ENCODE peak calls at places on chromosomes 6 and 20, in nine cellular contexts. W is right atrium auricular region; J is HFFc6; L is central memory CD4-positive, alpha-beta T cell; T is RPMI8226; Y is NCI-H2107; A is endodermal cell; D is psoas muscle; G is iris pigment epithelial cell. H is an unnamed sample.

GRCh38 chr6:148547110-148547509 is 199.7 kb upstream of the UST start:
- DNase-seq in W (no peak), J (no peak), L (no peak), T (no peak), Y (no peak), A (no peak), D (no peak), G (no peak), H (no peak)

GRCh38 chr6:135088818-135089809 is 34.5 kb upstream of the HBS1L start:
- DNase-seq in W (no peak), J (peak; percentile 33), L (peak; percentile 34), T (peak; percentile 3), Y (peak; percentile 19), A (no peak), D (no peak), G (peak; percentile 92), H (no peak)

GRCh38 chr6:124131259-124131658 is 327.6 kb downstream of the NKAIN2 start:
- DNase-seq in W (no peak), J (no peak), L (no peak), T (no peak), Y (no peak), A (no peak), D (no peak), G (peak; percentile 85), H (no peak)

GRCh38 chr6:22424196-22424595 is 127.4 kb upstream of the PRL start:
- DNase-seq in W (no peak), J (no peak), L (no peak), T (no peak), Y (no peak), A (no peak), D (no peak), G (no peak), H (no peak)

GRCh38 chr6:109696355-109696754 is 5.3 kb downstream of the FIG4 start:
- DNase-seq in W (no peak), J (no peak), L (no peak), T (no peak), Y (no peak), A (no peak), D (no peak), G (no peak), H (no peak)

GRCh38 chr6:36386495-36387439 is 702 bp downstream of the ETV7 start:
- DNase-seq in W (no peak), J (peak; percentile 8), L (peak; percentile 17), T (peak; percentile 22), Y (no peak), A (peak; percentile 83), D (no peak), G (peak; percentile 59), H (no peak)

GRCh38 chr6:118663993-118664985 is 12.9 kb upstream of the CEP85L start:
- DNase-seq in W (no peak), J (no peak), L (no peak), T (no peak), Y (no peak), A (no peak), D (no peak), G (no peak), H (no peak)

GRCh38 chr6:7803219-7803618 is 77.3 kb downstream of the BMP6 start:
- DNase-seq in W (no peak), J (no peak), L (no peak), T (no peak), Y (no peak), A (no peak), D (no peak), G (no peak), H (no peak)

GRCh38 chr20:57627972-57628650 is 7.9 kb upstream of the ZBP1 start:
- DNase-seq in W (peak; percentile 60), J (peak; percentile 13), L (peak; percentile 68), T (peak; percentile 63), Y (no peak), A (no peak), D (no peak), G (peak; percentile 77), H (no peak)

GRCh38 chr6:29071831-29072723 is 15.0 kb downstream of the OR2B3 start:
- DNase-seq in W (no peak), J (peak; percentile 0), L (no peak), T (peak; percentile 61), Y (no peak), A (peak; percentile 85), D (no peak), G (peak; percentile 41), H (no peak)

GRCh38 chr6:148304976-148305375 is 37.7 kb upstream of the SASH1 start:
- DNase-seq in W (no peak), J (peak; percentile 79), L (no peak), T (no peak), Y (no peak), A (no peak), D (no peak), G (peak; percentile 77), H (no peak)

GRCh38 chr6:16711551-16712249 is 49.6 kb downstream of the ATXN1 start:
- DNase-seq in W (no peak), J (no peak), L (peak; percentile 50), T (no peak), Y (no peak), A (no peak), D (no peak), G (no peak), H (no peak)

GRCh38 chr6:31797607-31798006 is 2.1 kb upstream of the VARS1 start:
- DNase-seq in W (no peak), J (no peak), L (peak; percentile 23), T (no peak), Y (no peak), A (no peak), D (no peak), G (no peak), H (no peak)

GRCh38 chr6:64505312-64505711 is 869.7 kb downstream of the PHF3 start:
- DNase-seq in W (no peak), J (no peak), L (no peak), T (peak; percentile 54), Y (no peak), A (peak; percentile 88), D (no peak), G (no peak), H (no peak)

GRCh38 chr6:157150076-157150475 is 173.2 kb downstream of the TMEM242 start:
- DNase-seq in W (no peak), J (no peak), L (no peak), T (no peak), Y (no peak), A (no peak), D (no peak), G (peak; percentile 90), H (no peak)

GRCh38 chr6:134589512-134589911 is 271.6 kb upstream of the SGK1 start:
- DNase-seq in W (no peak), J (peak; percentile 99), L (no peak), T (no peak), Y (no peak), A (peak; percentile 67), D (no peak), G (peak; percentile 99), H (no peak)

GRCh38 chr20:53163486-53163885 is 191.3 kb downstream of the TSHZ2 start:
- DNase-seq in W (peak; percentile 61), J (no peak), L (no peak), T (no peak), Y (no peak), A (no peak), D (peak; percentile 34), G (peak; percentile 18), H (no peak)

GRCh38 chr6:75830959-75831885 is 82.2 kb downstream of the MYO6 start:
- DNase-seq in W (no peak), J (peak; percentile 13), L (no peak), T (no peak), Y (no peak), A (no peak), D (no peak), G (peak; percentile 56), H (no peak)

GRCh38 chr6:151269318-151269995 is 29.7 kb downstream of the AKAP12 start:
- DNase-seq in W (no peak), J (peak; percentile 18), L (no peak), T (no peak), Y (no peak), A (no peak), D (no peak), G (peak; percentile 91), H (no peak)

GRCh38 chr6:116100419-116101297 is at the start of gene NT5DC1:
- DNase-seq in W (peak; percentile 87), J (peak; percentile 51), L (peak; percentile 79), T (peak; percentile 89), Y (peak; percentile 54), A (peak; percentile 95), D (peak; percentile 87), G (peak; percentile 74), H (peak; percentile 82)

GRCh38 chr20:15902493-15902892 is 670.8 kb downstream of the KIF16B start:
- DNase-seq in W (no peak), J (no peak), L (no peak), T (no peak), Y (no peak), A (peak; percentile 81), D (no peak), G (no peak), H (no peak)

GRCh38 chr20:49119972-49120371 is 68.2 kb downstream of the STAU1 start:
- DNase-seq in W (no peak), J (no peak), L (no peak), T (no peak), Y (no peak), A (no peak), D (no peak), G (no peak), H (no peak)

GRCh38 chr20:62548483-62548882 is 72.7 kb upstream of the GATA5 start:
- DNase-seq in W (no peak), J (no peak), L (no peak), T (no peak), Y (no peak), A (no peak), D (no peak), G (no peak), H (no peak)

GRCh38 chr20:58194176-58194796 is 34.2 kb downstream of the ANKRD60 start:
- DNase-seq in W (no peak), J (no peak), L (no peak), T (no peak), Y (no peak), A (no peak), D (no peak), G (peak; percentile 11), H (no peak)